ENCODE peak calls at places on chromosomes 12 and 14, in nine cellular contexts. J, G, Y, V, X, Z, U, L and S are unnamed samples.

GRCh38 chr12:63949902-63950301 is 105.4 kb downstream of the SRGAP1 start:
- DNase-seq in Z (no peak), U (no peak), X (no peak), V (no peak), Y (no peak), J (peak), L (no peak), G (no peak), S (no peak)

GRCh38 chr12:76444408-76444984 is 96.3 kb upstream of the BBS10 start:
- DNase-seq in X (no peak), V (no peak), J (no peak), U (no peak), G (no peak), Y (no peak), L (no peak), Z (no peak), S (no peak)

GRCh38 chr12:94272280-94272679 is 123.9 kb downstream of the PLXNC1 start:
- DNase-seq in U (no peak), X (no peak), G (no peak), Y (no peak), L (no peak), J (no peak), Z (no peak), V (no peak), S (no peak)

GRCh38 chr12:104588048-104588942 is 131.5 kb downstream of the CHST11 start:
- DNase-seq in L (no peak), V (no peak), Y (peak), G (no peak), Z (no peak), X (no peak), U (peak), J (peak), S (no peak)

GRCh38 chr14:101077511-101078074 is 174.1 kb upstream of the RTL1 start:
- DNase-seq in G (no peak), V (no peak), Z (no peak), U (no peak), Y (peak), J (no peak), L (no peak), X (no peak), S (peak)

GRCh38 chr12:122473543-122474323 is 27.0 kb downstream of the ZCCHC8 start:
- DNase-seq in L (peak), G (no peak), J (no peak), Y (peak), Z (no peak), X (peak), V (no peak), U (no peak), S (no peak)

GRCh38 chr14:73686901-73687300 is 27.3 kb downstream of the PNMA1 start:
- DNase-seq in L (no peak), Z (no peak), X (no peak), U (no peak), V (no peak), G (no peak), J (no peak), Y (no peak), S (no peak)

GRCh38 chr12:117152793-117153775 is 37.2 kb downstream of the FBXO21 start:
- DNase-seq in U (no peak), Y (no peak), X (no peak), J (no peak), G (no peak), V (no peak), L (no peak), Z (no peak), S (no peak)

GRCh38 chr12:3641428-3641883 is 111.5 kb downstream of the CRACR2A start:
- DNase-seq in Z (no peak), J (peak), G (no peak), V (no peak), X (no peak), L (no peak), Y (peak), U (peak), S (no peak)

GRCh38 chr12:112822056-112822455 is 30.5 kb downstream of the RPH3A start:
- DNase-seq in U (no peak), X (no peak), J (no peak), Z (no peak), L (no peak), G (no peak), Y (no peak), V (no peak), S (no peak)

GRCh38 chr12:24724765-24725307 is 224.1 kb downstream of the BCAT1 start:
- DNase-seq in L (no peak), Z (no peak), X (no peak), Y (no peak), U (no peak), J (no peak), G (no peak), V (no peak), S (no peak)

GRCh38 chr14:64942531-64943111 is at the start of gene GPX2:
- DNase-seq in J (no peak), L (no peak), U (no peak), Y (no peak), V (no peak), Z (peak), G (no peak), X (no peak), S (no peak)

GRCh38 chr12:123148223-123148622 is 2.7 kb downstream of the PITPNM2 start:
- DNase-seq in V (no peak), X (no peak), G (no peak), Z (no peak), U (no peak), Y (no peak), L (no peak), J (no peak), S (no peak)

GRCh38 chr12:91890742-91891141 is 254.9 kb downstream of the BTG1 start:
- DNase-seq in L (no peak), V (no peak), X (no peak), U (no peak), J (peak), Z (no peak), Y (no peak), G (no peak), S (no peak)

GRCh38 chr14:95784137-95784536 is 70.2 kb upstream of the TCL1A start:
- DNase-seq in V (no peak), L (peak), J (peak), U (peak), Y (peak), Z (no peak), G (no peak), X (peak), S (no peak)

GRCh38 chr12:71804505-71804904 is 35.1 kb upstream of the TBC1D15 start:
- DNase-seq in Y (no peak), V (no peak), X (no peak), J (no peak), Z (no peak), U (no peak), G (no peak), L (no peak), S (no peak)

GRCh38 chr12:113740699-113741098 is 225.4 kb downstream of the RBM19 start:
- DNase-seq in Z (no peak), L (no peak), V (no peak), X (no peak), U (no peak), J (no peak), G (no peak), Y (no peak), S (no peak)

GRCh38 chr12:96047621-96048211 is 12.3 kb upstream of the LTA4H start:
- DNase-seq in Z (no peak), J (peak), Y (peak), X (peak), G (no peak), U (peak), V (no peak), L (peak), S (no peak)

GRCh38 chr14:105485720-105486332 is 860 bp upstream of the CRIP1 start:
- DNase-seq in U (no peak), J (no peak), G (no peak), L (no peak), X (peak), Z (peak), Y (no peak), V (peak), S (no peak)

GRCh38 chr14:21123429-21123828 is 22.6 kb downstream of the TMEM253 start:
- DNase-seq in U (no peak), X (no peak), J (no peak), G (no peak), L (no peak), Y (no peak), Z (no peak), V (no peak), S (no peak)

GRCh38 chr12:74334770-74335169 is 202.9 kb upstream of the ATXN7L3B start:
- DNase-seq in L (no peak), G (no peak), U (peak), X (no peak), J (no peak), Z (no peak), V (no peak), Y (peak), S (no peak)

GRCh38 chr12:75613981-75614380 is 102.6 kb upstream of the KRR1 start:
- DNase-seq in V (no peak), G (no peak), U (no peak), Z (no peak), L (no peak), X (no peak), Y (peak), J (peak), S (no peak)

GRCh38 chr12:71848212-71848611 is 8.7 kb downstream of the TBC1D15 start:
- DNase-seq in J (no peak), X (no peak), Y (no peak), G (no peak), U (no peak), V (no peak), L (no peak), Z (no peak), S (no peak)

GRCh38 chr12:127829974-127830543 is 436.9 kb upstream of the TMEM132C start:
- DNase-seq in V (no peak), U (no peak), Y (no peak), X (no peak), J (no peak), G (no peak), Z (no peak), L (no peak), S (no peak)

GRCh38 chr12:122356192-122356635 is 66.3 kb downstream of the CLIP1 start:
- DNase-seq in Z (no peak), G (peak), Y (peak), V (peak), J (peak), U (peak), X (peak), L (peak), S (no peak)

GRCh38 chr14:100037351-100037750 is 27.9 kb upstream of the EVL start:
- DNase-seq in J (peak), L (no peak), X (no peak), Y (no peak), V (no peak), G (no peak), Z (no peak), U (no peak), S (no peak)

GRCh38 chr14:105086833-105087307 is 21.6 kb upstream of the GPR132 start:
- DNase-seq in L (peak), Z (peak), J (peak), Y (peak), X (peak), U (peak), G (no peak), V (peak), S (peak)

GRCh38 chr14:23665302-23666016 is 29.3 kb downstream of the DHRS2 start:
- DNase-seq in L (no peak), X (no peak), V (no peak), Z (no peak), G (no peak), U (no peak), J (no peak), Y (no peak), S (no peak)

GRCh38 chr12:49794021-49794420 is 34.2 kb downstream of the NCKAP5L start:
- DNase-seq in J (no peak), V (no peak), Z (no peak), Y (no peak), X (peak), G (no peak), L (no peak), U (no peak), S (no peak)

GRCh38 chr12:31250179-31250578 is 75.8 kb downstream of the SINHCAF start:
- DNase-seq in Y (no peak), J (no peak), G (no peak), Z (no peak), V (no peak), X (no peak), L (no peak), U (no peak), S (no peak)

GRCh38 chr14:105141486-105142281 is 26.9 kb downstream of the JAG2 start:
- DNase-seq in L (no peak), J (no peak), G (no peak), X (no peak), Z (no peak), U (no peak), V (no peak), Y (no peak), S (peak)

GRCh38 chr12:58592817-58593216 is 327.5 kb downstream of the LRIG3 start:
- DNase-seq in X (no peak), V (no peak), Y (peak), J (peak), U (no peak), L (no peak), Z (no peak), G (no peak), S (no peak)

GRCh38 chr12:110039085-110039807 is 9.1 kb downstream of the C12orf76 start:
- DNase-seq in U (peak), J (peak), V (no peak), Z (peak), X (no peak), L (no peak), Y (peak), G (peak), S (no peak)

GRCh38 chr12:16884056-16884455 is 278.1 kb upstream of the LMO3 start:
- DNase-seq in V (no peak), X (peak), Z (no peak), J (no peak), U (no peak), L (peak), G (no peak), Y (no peak), S (no peak)

DNA sequence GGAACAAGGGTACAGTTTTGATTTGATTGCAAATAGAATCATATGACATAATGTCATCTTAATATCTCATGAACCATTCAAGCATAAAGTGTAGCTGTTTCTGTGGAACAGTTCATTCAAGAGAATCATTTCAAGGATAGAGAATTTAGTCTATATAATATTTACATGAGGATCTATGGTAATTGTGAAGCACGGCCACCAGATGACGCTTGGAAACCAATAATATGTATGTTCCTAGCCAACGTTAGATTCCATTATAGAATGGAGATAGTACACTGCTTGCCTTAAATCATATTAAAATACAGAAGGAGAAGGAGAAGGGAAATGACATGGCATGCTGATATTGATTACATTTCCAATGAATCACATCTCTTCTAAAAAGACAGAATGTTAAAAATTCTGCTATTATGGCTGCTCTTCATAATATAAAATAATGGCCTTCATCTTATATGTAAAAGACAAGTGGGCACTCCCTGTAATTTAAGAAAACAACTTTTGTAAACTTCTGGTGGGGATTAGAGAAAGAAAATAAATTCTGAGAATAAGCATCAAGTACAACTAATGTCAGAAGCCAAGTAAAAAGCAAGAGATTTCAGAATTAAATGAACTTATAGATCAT is 351.0 kb downstream of the NAV3 start:
- DNase-seq in Z (peak), J (peak), V (no peak), U (peak), G (no peak), L (no peak), X (no peak), Y (no peak), S (no peak)
- TF ChIP-seq CTCF in Z (no peak), J (peak), V (no peak), U (peak), G (peak), L (peak), X (peak), Y (peak), S (peak)

GRCh38 chr12:32399045-32399372 is 349 bp upstream of the FGD4 start:
- DNase-seq in Y (no peak), U (no peak), G (no peak), L (no peak), J (no peak), X (no peak), Z (no peak), V (no peak), S (no peak)

GRCh38 chr12:32399373-32400113 is at the start of gene FGD4:
- DNase-seq in L (peak), X (peak), G (peak), Z (peak), Y (peak), J (peak), U (peak), V (peak), S (no peak)

GRCh38 chr12:32400114-32400672 is 835 bp downstream of the FGD4 start:
- DNase-seq in G (no peak), Z (peak), J (no peak), Y (no peak), V (no peak), L (no peak), U (no peak), X (no peak), S (no peak)

GRCh38 chr12:32400866-32401265 is 1.5 kb downstream of the FGD4 start:
- DNase-seq in U (no peak), L (no peak), Z (no peak), G (no peak), X (no peak), J (no peak), Y (no peak), V (no peak), S (no peak)

DNA sequence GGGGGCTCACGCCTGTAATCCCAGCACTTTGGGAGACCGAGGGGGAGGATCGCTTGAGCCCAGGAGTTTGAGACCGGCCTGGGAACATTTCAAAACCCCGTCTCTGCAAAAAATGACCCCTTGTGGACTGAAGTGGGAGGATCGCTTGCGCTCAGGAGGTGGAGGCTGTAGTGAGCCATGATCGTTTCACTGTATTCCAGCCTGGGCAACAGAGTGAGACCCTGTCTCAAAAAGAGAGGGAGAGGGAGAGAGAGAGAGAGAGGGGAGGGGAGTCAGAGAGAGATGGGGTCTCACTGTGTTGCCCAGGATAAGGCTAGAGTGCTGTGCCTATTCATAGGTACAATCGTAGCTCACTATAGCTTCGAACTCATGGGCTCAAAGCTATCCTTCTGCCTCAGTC is 2.8 kb downstream of the FGD4 start:
- DNase-seq in Y (no peak), U (no peak), J (no peak), X (no peak), Z (no peak), L (no peak), V (no peak), G (no peak), S (no peak)
- TF ChIP-seq CTCF in Y (no peak), U (no peak), J (no peak), X (no peak), Z (no peak), L (no peak), V (no peak), G (no peak), S (no peak)

DNA sequence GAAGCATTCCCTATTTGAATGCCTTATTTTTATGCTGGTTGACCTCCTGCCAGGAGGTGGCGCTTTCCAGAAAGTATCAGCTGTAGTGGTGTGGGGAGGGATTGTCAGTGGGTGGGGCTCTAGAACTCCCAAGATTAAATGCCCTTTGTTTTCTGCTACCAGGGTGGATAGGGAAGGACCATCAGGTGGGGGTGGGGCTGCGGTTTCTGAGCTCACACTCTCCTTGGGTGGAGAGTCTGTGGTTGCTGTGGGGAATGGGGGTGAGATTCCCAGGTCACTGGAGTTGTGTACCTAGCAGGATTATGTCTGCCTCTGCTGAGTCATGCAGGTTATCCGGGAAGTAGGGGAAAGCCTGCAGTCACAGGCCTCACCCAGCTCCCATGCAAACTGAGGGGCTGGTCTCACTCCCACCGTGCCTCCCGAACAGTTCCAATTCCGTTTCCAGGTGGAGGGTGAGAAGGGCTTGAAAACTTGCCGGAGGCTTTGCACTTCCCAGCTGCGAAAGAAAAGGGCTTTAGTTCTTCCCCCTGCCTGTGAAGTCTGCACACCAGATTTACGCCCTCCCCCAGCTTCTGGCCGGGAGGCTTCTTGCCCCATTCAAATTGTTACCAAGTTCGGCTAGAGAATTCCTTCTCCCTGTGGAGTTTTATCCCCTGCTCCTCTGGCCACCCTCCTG is 68.4 kb downstream of the ALG10B start:
- DNase-seq in G (no peak), Z (no peak), L (no peak), X (no peak), Y (no peak), U (no peak), V (no peak), J (no peak), S (no peak)
- TF ChIP-seq CTCF in G (no peak), Z (no peak), L (no peak), X (no peak), Y (no peak), U (no peak), V (no peak), J (no peak), S (peak)

GRCh38 chr12:53074999-53075370 is 4.2 kb downstream of the SPRYD3 start:
- DNase-seq in J (no peak), Z (no peak), G (no peak), Y (no peak), L (no peak), X (no peak), V (no peak), U (no peak), S (no peak)

GRCh38 chr12:53076461-53076860 is 2.7 kb downstream of the SPRYD3 start:
- DNase-seq in G (no peak), J (no peak), L (no peak), Z (no peak), U (no peak), V (no peak), X (no peak), Y (no peak), S (peak)

GRCh38 chr12:53079226-53080117 is at the start of gene SPRYD3:
- DNase-seq in J (peak), L (peak), Z (peak), V (peak), G (peak), X (peak), Y (peak), U (peak), S (peak)

GRCh38 chr12:53077030-53077429 is 2.2 kb downstream of the SPRYD3 start:
- DNase-seq in Y (no peak), U (no peak), Z (no peak), G (no peak), L (no peak), V (no peak), X (no peak), J (no peak), S (peak)

DNA sequence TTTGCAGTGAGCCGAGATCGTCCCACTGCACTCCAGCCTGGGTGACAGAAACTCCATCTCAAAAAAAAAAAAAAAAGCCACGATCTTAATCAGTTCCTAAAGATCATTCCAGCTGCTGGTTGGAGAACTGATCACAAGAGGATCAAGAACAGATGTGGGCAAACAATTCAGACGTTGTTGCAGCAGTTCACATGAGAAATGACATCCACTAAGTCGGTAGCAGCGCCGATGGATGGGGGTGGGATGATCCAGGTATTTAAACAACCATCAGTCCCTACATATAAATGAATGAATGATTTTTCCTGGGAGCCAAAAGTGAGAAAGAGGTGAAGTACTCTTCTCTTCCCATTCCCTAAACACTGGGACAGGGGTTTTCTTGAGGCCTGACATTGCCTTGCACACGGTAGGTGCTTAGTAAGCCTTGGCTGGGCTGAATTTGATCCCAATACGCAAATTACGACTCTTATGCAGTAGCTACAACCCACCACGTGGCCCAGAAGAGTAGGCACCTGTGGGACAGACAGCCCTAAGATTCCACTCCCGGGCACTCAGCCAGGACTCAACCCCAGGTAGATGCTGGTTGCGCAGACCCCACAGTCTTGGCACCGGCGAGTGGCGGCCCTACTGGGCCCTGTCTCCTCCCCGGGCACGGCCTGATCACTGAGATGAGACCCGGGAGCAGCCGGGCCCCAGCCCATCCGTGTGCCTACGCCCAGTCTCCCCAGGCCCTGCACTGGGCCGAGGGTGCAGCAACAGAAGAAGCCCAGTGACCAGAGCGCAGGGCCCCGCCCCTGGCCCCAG is 565 bp downstream of the SPRYD3 start:
- DNase-seq in J (peak), L (no peak), V (no peak), Z (no peak), Y (no peak), X (no peak), G (no peak), U (no peak), S (peak)
- TF ChIP-seq CTCF in J (no peak), L (no peak), V (peak), Z (no peak), Y (no peak), X (no peak), G (no peak), U (no peak), S (peak)